ENCODE peak calls at places on chromosomes 13 and 19, in four cellular contexts. A, Z, N and L are unnamed samples.

GRCh38 chr19:48496959-48497727 is 14.5 kb downstream of the LMTK3 start:
- DNase-seq in Z (no peak), A (no peak), N (no peak), L (no peak)

GRCh38 chr13:111048387-111048786 is 66.7 kb upstream of the ARHGEF7 start:
- DNase-seq in A (no peak), Z (no peak), N (no peak), L (no peak)

GRCh38 chr19:33458807-33459206 is 62.8 kb downstream of the PEPD start:
- DNase-seq in A (no peak), N (no peak), Z (no peak), L (no peak)

GRCh38 chr13:20128459-20128927 is 32.4 kb downstream of the GJA3 start:
- DNase-seq in Z (peak; percentile 59), N (peak; percentile 27), A (no peak), L (no peak)

GRCh38 chr19:9793051-9793591 is 24.6 kb upstream of the ZNF846 start:
- DNase-seq in A (peak; percentile 13), Z (peak; percentile 48), N (peak; percentile 80), L (no peak)

GRCh38 chr13:90783273-90783672 is 564.2 kb upstream of the MIR17HG start:
- DNase-seq in N (no peak), Z (no peak), A (no peak), L (no peak)

GRCh38 chr19:30371157-30371845 is 883 bp upstream of the ZNF536 start:
- DNase-seq in N (no peak), Z (no peak), A (no peak), L (no peak)

GRCh38 chr13:27789495-27790303 is 2.6 kb upstream of the GSX1 start:
- DNase-seq in Z (no peak), A (no peak), N (peak; percentile 62), L (peak; percentile 22)

GRCh38 chr19:7869910-7870511 is 4.2 kb downstream of the PRR36 start:
- DNase-seq in Z (peak; percentile 63), N (peak; percentile 87), A (peak; percentile 81), L (no peak)

GRCh38 chr13:99955747-99956472 is 15.7 kb downstream of the ZIC5 start:
- DNase-seq in A (no peak), Z (no peak), N (no peak), L (no peak)